ENCODE peak calls at places on chromosome 12, in ten cellular contexts. K is NCI-H510A treated with DMSO at 0.1 percent for 48 hours; W is GM20000; T is left ventricle myocardium inferior; Q is fibroblast of pulmonary artery; B is T follicular helper cell; F is stimulated activated CD4-positive, alpha-beta T cell treated with anti-CD3 and anti-CD28 coated beads, Interleukin-1b, Interleukin-23, amount 100 ng/mL, for 4 hours; A is ureter; X is CD8-positive, alpha-beta T cell; M is NCI-H345. D is an unnamed sample.

GRCh38 chr12:109537136-109537535 is 36.2 kb downstream of the MMAB start:
- DNase-seq in K (no peak), W (no peak), T (no peak), Q (no peak), B (no peak), F (no peak), A (no peak), X (no peak), M (no peak), D (no peak)

GRCh38 chr12:110109037-110109836 is 14.9 kb upstream of the IFT81 start:
- DNase-seq in K (no peak), W (no peak), T (peak), Q (peak), B (no peak), F (no peak), A (peak), X (no peak), M (no peak), D (peak)

GRCh38 chr12:55067701-55068100 is 47.9 kb downstream of the NEUROD4 start:
- DNase-seq in K (no peak), W (no peak), T (no peak), Q (no peak), B (no peak), F (no peak), A (no peak), X (no peak), M (no peak), D (no peak)

GRCh38 chr12:94207467-94208432 is 59.4 kb downstream of the PLXNC1 start:
- DNase-seq in K (no peak), W (peak), T (no peak), Q (peak), B (no peak), F (peak), A (no peak), X (peak), M (no peak), D (no peak)

GRCh38 chr12:104488383-104488782 is 31.6 kb downstream of the CHST11 start:
- DNase-seq in K (no peak), W (no peak), T (no peak), Q (no peak), B (no peak), F (no peak), A (no peak), X (no peak), M (no peak), D (no peak)

GRCh38 chr12:57584050-57584449 is 6.9 kb upstream of the PIP4K2C start:
- DNase-seq in K (no peak), W (no peak), T (no peak), Q (no peak), B (no peak), F (no peak), A (no peak), X (no peak), M (no peak), D (no peak)

GRCh38 chr12:47385587-47385986 is 305.8 kb upstream of the AMIGO2 start:
- DNase-seq in K (no peak), W (no peak), T (no peak), Q (no peak), B (no peak), F (no peak), A (no peak), X (no peak), M (no peak), D (no peak)

GRCh38 chr12:109273354-109273753 is 35.7 kb downstream of the FOXN4 start:
- DNase-seq in K (peak), W (no peak), T (no peak), Q (no peak), B (no peak), F (no peak), A (no peak), X (no peak), M (peak), D (peak)

GRCh38 chr12:108815369-108815768 is 42.0 kb downstream of the SSH1 start:
- DNase-seq in K (no peak), W (no peak), T (no peak), Q (no peak), B (no peak), F (no peak), A (no peak), X (no peak), M (no peak), D (no peak)

GRCh38 chr12:45688188-45688587 is 41.3 kb upstream of the ARID2 start:
- DNase-seq in K (no peak), W (no peak), T (no peak), Q (no peak), B (no peak), F (no peak), A (no peak), X (no peak), M (no peak), D (no peak)

GRCh38 chr12:40152783-40153383 is 47.0 kb upstream of the SLC2A13 start:
- DNase-seq in K (peak), W (peak), T (peak), Q (peak), B (peak), F (peak), A (peak), X (peak), M (peak), D (peak)

GRCh38 chr12:99079811-99080210 is 434.7 kb downstream of the APAF1 start:
- DNase-seq in K (no peak), W (no peak), T (no peak), Q (no peak), B (no peak), F (no peak), A (no peak), X (no peak), M (no peak), D (no peak)

GRCh38 chr12:116821291-116821690 is 60.0 kb downstream of the HRK start:
- DNase-seq in K (no peak), W (no peak), T (no peak), Q (no peak), B (no peak), F (no peak), A (no peak), X (no peak), M (no peak), D (no peak)

GRCh38 chr12:90102957-90103652 is 394.5 kb upstream of the ATP2B1 start:
- DNase-seq in K (peak), W (peak), T (no peak), Q (peak), B (no peak), F (no peak), A (no peak), X (no peak), M (peak), D (peak)

GRCh38 chr12:109393437-109394345 is 46.0 kb downstream of the MYO1H start:
- DNase-seq in K (peak), W (peak), T (no peak), Q (peak), B (peak), F (no peak), A (peak), X (peak), M (peak), D (peak)

GRCh38 chr12:55829967-55830600 is 697 bp upstream of the DNAJC14 start:
- DNase-seq in K (no peak), W (peak), T (peak), Q (no peak), B (peak), F (peak), A (no peak), X (peak), M (no peak), D (no peak)

GRCh38 chr12:55060470-55060869 is 40.7 kb downstream of the NEUROD4 start:
- DNase-seq in K (no peak), W (peak), T (no peak), Q (no peak), B (no peak), F (no peak), A (no peak), X (no peak), M (no peak), D (no peak)

GRCh38 chr12:52279683-52280318 is 5.4 kb downstream of the KRT86 start:
- DNase-seq in K (no peak), W (no peak), T (no peak), Q (peak), B (no peak), F (no peak), A (peak), X (no peak), M (no peak), D (no peak)

GRCh38 chr12:50964432-50964831 is 12.1 kb downstream of the HIGD1C start:
- DNase-seq in K (no peak), W (no peak), T (no peak), Q (no peak), B (no peak), F (no peak), A (no peak), X (no peak), M (no peak), D (no peak)